ENCODE peak calls at places on chromosome 5, in nine cellular contexts. B is HCT116; V is spleen; D is CD4-positive, CD25-positive, alpha-beta regulatory T cell; E is effector memory CD4-positive, alpha-beta T cell; I is tibial nerve; Y is GM12878; O is stomach; F is adrenal gland. K is an unnamed sample. For H3K36me3, H3K9me3 and H3K27me3, the result is how much of the 10 kb centered on the place peaks cover.

GRCh38 chr5:44321176-44321575 is 68.0 kb downstream of the FGF10 start:
- DNase-seq in B (no peak), V (no peak), D (no peak), E (no peak), I (no peak), Y (no peak), O (no peak), F (no peak), K (peak)

GRCh38 chr5:15574806-15575205 is 74.8 kb downstream of the FBXL7 start:
- DNase-seq in B (no peak), V (no peak), D (no peak), E (no peak), I (no peak), Y (no peak), O (no peak), F (no peak), K (no peak)

GRCh38 chr5:39933061-39933460 is 508.3 kb upstream of the DAB2 start:
- DNase-seq in B (no peak), V (no peak), D (no peak), E (no peak), I (no peak), Y (no peak), O (no peak), F (no peak), K (no peak)

GRCh38 chr5:142422426-142422825 is 97.6 kb upstream of the SPRY4 start:
- DNase-seq in B (no peak), V (no peak), D (no peak), E (no peak), I (no peak), Y (no peak), O (no peak), F (no peak), K (no peak)

GRCh38 chr5:61637566-61637965 is 305.5 kb downstream of the ZSWIM6 start:
- DNase-seq in B (no peak), V (no peak), D (no peak), E (no peak), I (no peak), Y (no peak), O (no peak), F (no peak), K (peak)

GRCh38 chr5:169563369-169563768 is 20.2 kb upstream of the SPDL1 start:
- DNase-seq in B (no peak), V (no peak), D (no peak), E (no peak), I (no peak), Y (no peak), O (no peak), F (no peak), K (no peak)

GRCh38 chr5:170642776-170643436 is 139.1 kb downstream of the KCNIP1 start:
- DNase-seq in B (no peak), V (peak), D (no peak), E (no peak), I (no peak), Y (no peak), O (no peak), F (peak), K (no peak)

GRCh38 chr5:111254613-111255012 is 30.4 kb downstream of the CAMK4 start:
- DNase-seq in B (no peak), V (no peak), D (peak), E (peak), I (no peak), Y (peak), O (no peak), F (no peak), K (peak)

GRCh38 chr5:169202969-169203368 is 98.0 kb downstream of the SLIT3 start:
- DNase-seq in B (no peak), V (no peak), D (no peak), E (no peak), I (no peak), Y (no peak), O (no peak), F (no peak), K (no peak)

GRCh38 chr5:124996023-124996763 is 249.8 kb upstream of the ZNF608 start:
- DNase-seq in B (no peak), V (no peak), D (no peak), E (no peak), I (no peak), Y (no peak), O (no peak), F (no peak), K (no peak)

GRCh38 chr5:177469750-177470525 is 3.5 kb downstream of the DBN1 start:
- DNase-seq in B (no peak), V (no peak), D (no peak), E (no peak), I (no peak), Y (no peak), O (no peak), F (no peak), K (peak)

GRCh38 chr5:146130440-146131045 is 25.2 kb upstream of the PLAC8L1 start:
- DNase-seq in B (no peak), V (no peak), D (no peak), E (no peak), I (no peak), Y (no peak), O (no peak), F (no peak), K (peak)

GRCh38 chr5:93018461-93018860 is 562.6 kb downstream of the NR2F1-AS1 start:
- DNase-seq in B (no peak), V (no peak), D (no peak), E (no peak), I (no peak), Y (no peak), O (no peak), F (no peak), K (no peak)

GRCh38 chr5:90166816-90167215 is 242.7 kb downstream of the CETN3 start:
- DNase-seq in B (no peak), V (no peak), D (no peak), E (no peak), I (no peak), Y (no peak), O (no peak), F (no peak), K (no peak)

GRCh38 chr5:164185000-164185399 is 679.6 kb downstream of the MAT2B start:
- DNase-seq in B (no peak), V (no peak), D (no peak), E (no peak), I (no peak), Y (no peak), O (no peak), F (no peak), K (no peak)

GRCh38 chr5:129135633-129136032 is 41.1 kb downstream of the ISOC1 start:
- DNase-seq in B (peak), V (no peak), D (no peak), E (no peak), I (no peak), Y (no peak), O (no peak), F (no peak), K (no peak)

GRCh38 chr5:79263290-79263689 is 27.4 kb downstream of the JMY start:
- DNase-seq in B (no peak), V (no peak), D (no peak), E (no peak), I (no peak), Y (peak), O (no peak), F (no peak), K (no peak)

GRCh38 chr5:106649031-106649430 is 1021.7 kb downstream of the EFNA5 start:
- DNase-seq in B (no peak), V (no peak), D (no peak), E (no peak), I (no peak), Y (no peak), O (no peak), F (no peak), K (peak)

GRCh38 chr5:139841549-139841948 is 45.9 kb downstream of the PSD2 start:
- DNase-seq in B (no peak), V (no peak), D (no peak), E (no peak), I (no peak), Y (no peak), O (no peak), F (no peak), K (no peak)

GRCh38 chr5:72882989-72883388 is 66.5 kb downstream of the TNPO1 start:
- DNase-seq in B (no peak), V (no peak), D (no peak), E (no peak), I (no peak), Y (no peak), O (no peak), F (no peak), K (no peak)
- H3K36me3 ChIP-seq in B (under half), V (half or more), D (half or more), E (half or more), I (under half), Y (under half), O (half or more), F (under half), K (half or more)

GRCh38 chr5:173501271-173501670 is 115.2 kb downstream of the BOD1 start:
- DNase-seq in B (no peak), V (no peak), D (no peak), E (no peak), I (no peak), Y (no peak), O (no peak), F (no peak), K (no peak)
- H3K9me3 ChIP-seq in B (under half), V (under half), D (under half), E (under half), I (under half), Y (under half), O (under half), F (under half), K (under half)

GRCh38 chr5:174312270-174312617 is 266.7 kb downstream of the NSG2 start:
- DNase-seq in B (no peak), V (no peak), D (no peak), E (no peak), I (no peak), Y (no peak), O (no peak), F (no peak), K (no peak)
- H3K27me3 ChIP-seq in B (under half), V (under half), D (under half), E (under half), I (under half), Y (under half), O (half or more), F (under half), K (under half)

DNA sequence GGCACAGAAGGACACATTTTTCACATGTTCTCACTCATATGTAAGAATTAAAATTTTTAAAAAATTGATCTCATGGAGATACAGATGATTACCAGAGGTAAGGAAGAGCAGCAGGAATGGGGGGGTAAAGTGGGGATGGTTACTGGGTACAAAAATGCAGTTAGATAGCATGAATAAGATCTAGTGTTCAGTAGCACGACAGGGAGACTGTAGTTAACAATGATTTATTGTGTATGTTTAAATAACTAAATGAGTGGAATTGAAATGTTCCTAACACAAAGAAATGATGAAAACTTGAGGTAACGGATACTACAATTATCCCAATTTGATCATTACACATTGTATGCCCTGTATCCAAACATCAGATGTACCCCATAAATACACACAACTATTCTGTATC is 15.2 kb upstream of the TGFBI start:
- DNase-seq in B (no peak), V (no peak), D (no peak), E (no peak), I (no peak), Y (no peak), O (no peak), F (no peak), K (no peak)
- H3K36me3 ChIP-seq in B (under half), V (under half), D (under half), E (under half), I (under half), Y (under half), O (under half), F (under half), K (under half)

DNA sequence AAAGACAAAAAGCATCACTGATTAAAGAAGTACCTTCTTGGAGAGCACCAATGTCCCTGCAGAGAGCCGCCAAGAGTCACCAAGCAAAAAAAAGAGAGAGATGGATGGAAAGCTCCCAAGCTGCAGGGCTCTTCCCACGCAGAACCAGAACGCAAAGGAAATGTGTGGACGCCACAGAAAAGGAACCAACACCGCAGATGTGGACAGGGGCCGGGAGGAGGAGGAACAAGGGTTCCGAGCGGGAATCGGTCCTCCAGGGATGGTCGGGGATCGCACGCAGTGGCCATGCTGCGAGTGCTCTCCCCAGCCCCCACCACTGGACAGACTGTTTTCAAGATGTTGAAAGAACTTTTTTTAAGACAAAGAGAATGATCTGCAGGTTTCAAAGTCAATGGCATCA is 40.2 kb upstream of the ZNF354A start:
- DNase-seq in B (no peak), V (no peak), D (no peak), E (no peak), I (no peak), Y (no peak), O (no peak), F (no peak), K (no peak)
- H3K9me3 ChIP-seq in B (under half), V (under half), D (under half), E (under half), I (under half), Y (under half), O (under half), F (under half), K (under half)